ENCODE peak calls at places on chromosomes 16 and 17, in four cellular contexts. N, D, J and P are unnamed samples.

GRCh38 chr16:24685539-24686432 is 43.7 kb upstream of the TNRC6A start:
- DNase-seq in N (peak; percentile 85), D (peak; percentile 47), J (peak; percentile 58), P (no peak)

GRCh38 chr17:17348872-17349723 is 45.9 kb downstream of the NT5M start:
- DNase-seq in N (peak; percentile 49), D (no peak), J (no peak), P (no peak)

GRCh38 chr17:72538921-72539352 is 418.1 kb downstream of the SOX9 start:
- DNase-seq in N (no peak), D (peak; percentile 52), J (no peak), P (no peak)

GRCh38 chr17:50060951-50061712 is 5.2 kb downstream of the ITGA3 start:
- DNase-seq in N (no peak), D (no peak), J (no peak), P (no peak)

GRCh38 chr17:75338335-75338734 is 49.1 kb upstream of the SLC25A19 start:
- DNase-seq in N (no peak), D (no peak), J (no peak), P (peak; percentile 10)

GRCh38 chr17:57588086-57588485 is 157.0 kb downstream of the CCDC182 start:
- DNase-seq in N (no peak), D (no peak), J (no peak), P (no peak)

GRCh38 chr16:59633996-59634579 is 900.0 kb upstream of the GOT2 start:
- DNase-seq in N (no peak), D (no peak), J (no peak), P (no peak)

GRCh38 chr16:68704232-68704867 is 32.7 kb upstream of the CDH1 start:
- DNase-seq in N (peak; percentile 89), D (peak; percentile 93), J (peak; percentile 82), P (peak; percentile 75)

GRCh38 chr16:80158766-80159165 is 382.0 kb upstream of the DYNLRB2 start:
- DNase-seq in N (no peak), D (no peak), J (peak; percentile 12), P (no peak)

GRCh38 chr17:8803531-8804416 is 4.6 kb upstream of the MFSD6L start:
- DNase-seq in N (peak; percentile 31), D (peak; percentile 43), J (no peak), P (no peak)

GRCh38 chr17:74746922-74747321 is 1.5 kb upstream of the NHERF1 start:
- DNase-seq in N (no peak), D (no peak), J (no peak), P (peak; percentile 53)

GRCh38 chr16:27107185-27107592 is 40.5 kb downstream of the C16orf82 start:
- DNase-seq in N (no peak), D (no peak), J (no peak), P (peak; percentile 71)

GRCh38 chr17:64773836-64774761 is 112.0 kb upstream of the SMURF2 start:
- DNase-seq in N (peak; percentile 91), D (peak; percentile 88), J (peak; percentile 95), P (peak; percentile 71)

GRCh38 chr17:66466933-66467367 is 164.5 kb downstream of the PRKCA start:
- DNase-seq in N (peak; percentile 92), D (no peak), J (peak; percentile 97), P (peak; percentile 44)

GRCh38 chr17:76009447-76009846 is 8.8 kb downstream of the CDK3 start:
- DNase-seq in N (no peak), D (no peak), J (no peak), P (no peak)

GRCh38 chr16:77223184-77223583 is 24.0 kb downstream of the SYCE1L start:
- DNase-seq in N (no peak), D (peak; percentile 65), J (no peak), P (peak; percentile 59)

GRCh38 chr17:78343433-78344201 is 16.3 kb downstream of the SOCS3 start:
- DNase-seq in N (no peak), D (no peak), J (no peak), P (no peak)

GRCh38 chr17:40021471-40021961 is 6.3 kb downstream of the CSF3 start:
- DNase-seq in N (no peak), D (no peak), J (peak; percentile 80), P (peak; percentile 9)

GRCh38 chr16:85183564-85183963 is 71.3 kb upstream of the CIBAR2 start:
- DNase-seq in N (no peak), D (no peak), J (no peak), P (no peak)

GRCh38 chr17:74491645-74492044 is 25.2 kb downstream of the CD300A start:
- DNase-seq in N (no peak), D (no peak), J (no peak), P (peak; percentile 1)

GRCh38 chr16:3745751-3746355 is 28.5 kb upstream of the TRAP1 start:
- DNase-seq in N (no peak), D (no peak), J (no peak), P (no peak)

GRCh38 chr16:66045626-66046025 is 320.9 kb upstream of the CDH5 start:
- DNase-seq in N (no peak), D (no peak), J (no peak), P (no peak)

GRCh38 chr17:32485261-32485955 is 1.4 kb upstream of the CDK5R1 start:
- DNase-seq in N (no peak), D (no peak), J (no peak), P (no peak)

GRCh38 chr16:47866431-47866830 is 289.4 kb downstream of the ABCC12 start:
- DNase-seq in N (no peak), D (no peak), J (no peak), P (no peak)

GRCh38 chr16:66477028-66477515 is 50.0 kb downstream of the BEAN1 start:
- DNase-seq in N (no peak), D (no peak), J (no peak), P (no peak)

GRCh38 chr17:67491009-67491677 is 114.1 kb downstream of the PITPNC1 start:
- DNase-seq in N (peak; percentile 19), D (peak; percentile 47), J (peak; percentile 80), P (peak; percentile 5)

GRCh38 chr16:79776243-79776884 is 175.8 kb upstream of the MAF start:
- DNase-seq in N (no peak), D (no peak), J (no peak), P (no peak)

DNA sequence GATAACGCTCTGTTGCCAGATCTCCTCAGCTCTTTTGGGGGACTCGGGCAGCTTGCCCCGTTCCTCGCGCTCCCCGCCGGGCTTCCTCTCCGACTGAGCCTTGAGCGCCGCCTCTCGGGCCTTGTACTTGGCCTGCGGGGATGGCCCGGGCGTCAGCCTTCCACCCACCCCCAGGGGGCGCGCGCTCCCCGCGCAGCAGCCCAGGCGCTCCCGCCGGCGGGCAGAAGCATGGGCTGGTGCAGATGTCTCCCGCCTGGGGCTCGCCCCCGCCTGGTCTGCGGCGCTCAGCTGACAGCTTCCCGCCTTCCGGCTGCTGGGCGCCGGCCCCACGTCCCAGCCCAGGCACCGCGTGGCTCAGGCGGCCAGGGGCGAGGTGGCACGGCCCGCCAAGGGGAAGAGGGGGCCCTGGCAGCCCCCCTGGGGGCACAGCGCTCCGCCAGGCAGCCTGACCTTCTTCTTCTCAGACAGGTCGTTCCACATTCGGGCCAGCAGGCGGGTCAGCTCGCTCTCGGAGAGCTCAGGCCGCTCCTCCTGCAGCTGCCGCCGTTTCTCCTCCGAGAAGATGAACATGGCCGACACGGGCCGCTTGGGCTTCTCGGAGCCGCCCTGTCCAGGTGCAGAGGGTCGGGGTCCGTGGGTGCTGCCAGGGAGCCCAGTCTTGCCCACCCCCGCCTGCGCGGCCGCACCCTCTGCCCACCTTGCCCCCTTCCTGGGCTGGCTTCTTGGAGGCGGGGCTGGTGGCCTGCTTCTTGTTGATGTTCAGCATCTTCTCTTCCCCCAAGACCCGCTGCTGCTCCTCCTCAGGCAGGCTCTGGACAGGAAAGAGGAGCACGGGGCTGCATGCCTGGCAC is 8.9 kb downstream of the UBTF start:
- DNase-seq in N (no peak), D (peak; percentile 94), J (peak; percentile 91), P (peak; percentile 94)
- TF ChIP-seq HMGXB4 in N (no peak), D (peak; percentile 99), J (peak; percentile 50), P (peak; percentile 96)

GRCh38 chr16:88783391-88784073 is 1.5 kb downstream of the PIEZO1 start:
- DNase-seq in N (no peak), D (no peak), J (no peak), P (no peak)

GRCh38 chr16:88782454-88783390 is 2.3 kb downstream of the PIEZO1 start:
- DNase-seq in N (no peak), D (no peak), J (no peak), P (no peak)

GRCh38 chr16:88780100-88781062 is 4.6 kb downstream of the PIEZO1 start:
- DNase-seq in N (no peak), D (no peak), J (no peak), P (no peak)

GRCh38 chr16:88779406-88780099 is 5.5 kb downstream of the PIEZO1 start:
- DNase-seq in N (no peak), D (no peak), J (no peak), P (no peak)

DNA sequence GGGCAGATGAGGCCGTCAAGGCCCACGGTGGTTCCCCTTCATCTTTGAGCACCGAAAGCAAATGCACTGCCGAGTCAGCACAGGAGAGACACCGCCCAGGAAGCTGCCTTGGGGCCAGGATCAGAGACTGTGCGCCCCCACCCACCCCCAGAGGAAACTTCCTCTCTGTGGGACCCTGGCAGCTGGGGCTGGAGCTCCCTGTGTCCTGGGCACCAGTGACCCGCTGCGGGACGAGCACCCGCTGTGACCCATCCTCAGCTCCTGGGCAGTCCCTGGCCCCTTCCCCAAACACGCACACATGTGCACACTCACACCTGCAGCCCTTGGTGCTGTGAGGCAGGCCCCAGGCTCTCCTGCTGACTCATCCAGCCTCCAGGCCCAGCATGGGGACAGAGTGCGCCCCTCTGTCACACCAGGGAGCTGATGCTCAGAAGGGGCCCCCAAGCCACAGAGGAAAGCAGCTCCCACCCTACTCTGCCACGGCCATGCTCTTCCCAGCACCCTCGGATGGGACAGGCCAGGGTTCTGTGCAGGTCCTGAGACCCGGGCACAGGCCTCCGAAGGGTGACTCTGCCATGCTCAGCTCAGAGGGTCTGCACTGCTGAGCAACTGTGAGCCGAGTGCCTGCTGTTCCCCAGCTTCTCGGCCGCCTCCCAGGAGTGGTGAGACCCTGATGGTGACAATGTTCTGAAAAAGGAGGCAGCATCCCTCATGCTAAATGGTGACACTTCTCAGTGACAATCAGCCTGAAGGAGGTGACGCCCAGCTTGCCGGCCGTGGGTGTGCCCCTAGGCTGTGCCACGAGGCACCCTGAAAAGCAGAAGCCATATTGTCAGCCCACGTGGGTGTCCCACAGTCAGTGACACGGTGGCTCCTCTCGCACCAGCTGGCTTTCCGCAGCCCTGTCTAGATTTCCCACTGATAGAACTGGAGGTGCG is 3.6 kb downstream of the PIEZO1 start:
- DNase-seq in N (no peak), D (no peak), J (no peak), P (peak; percentile 86)
- TF ChIP-seq HMGXB4 in N (no peak), D (no peak), J (no peak), P (peak; percentile 26)

GRCh38 chr17:71440513-71440912 is 680.3 kb upstream of the SOX9 start:
- DNase-seq in N (no peak), D (no peak), J (no peak), P (no peak)

GRCh38 chr17:71438631-71439146 is 682.1 kb upstream of the SOX9 start:
- DNase-seq in N (peak; percentile 25), D (no peak), J (peak; percentile 57), P (no peak)

GRCh38 chr17:71436479-71436878 is 684.3 kb upstream of the SOX9 start:
- DNase-seq in N (no peak), D (no peak), J (no peak), P (no peak)

GRCh38 chr17:71434716-71435115 is 686.1 kb upstream of the SOX9 start:
- DNase-seq in N (no peak), D (no peak), J (no peak), P (no peak)

DNA sequence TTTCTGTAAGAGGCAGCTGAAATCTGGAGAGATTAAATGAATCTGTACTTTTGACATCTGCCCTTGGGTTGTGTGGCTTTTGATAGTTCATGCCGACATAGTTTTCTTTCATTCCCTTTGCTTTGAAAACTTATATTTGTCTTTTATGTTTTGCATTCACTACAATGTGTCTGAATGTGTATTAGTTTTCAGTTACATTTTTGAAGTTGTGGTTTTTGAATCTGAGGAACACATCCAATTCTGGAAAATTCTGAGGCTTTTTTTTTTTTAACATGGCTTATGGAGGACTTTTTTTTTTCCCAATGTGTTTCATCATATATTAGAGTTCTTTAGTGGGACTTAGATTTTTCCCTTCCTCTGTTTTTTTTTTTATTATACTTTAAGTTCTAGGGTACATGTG is 683.6 kb upstream of the SOX9 start:
- DNase-seq in N (no peak), D (no peak), J (no peak), P (no peak)
- TF ChIP-seq HMGXB4 in N (no peak), D (no peak), J (no peak), P (no peak)

GRCh38 chr16:56584276-56584675 is 5.1 kb upstream of the MT3 start:
- DNase-seq in N (no peak), D (no peak), J (no peak), P (no peak)
- TF ChIP-seq HMGXB4 in N (no peak), D (no peak), J (no peak), P (no peak)